ENCODE peak calls at places on chromosomes 5 and 9, in six cellular contexts. M, K, Z, B, I and D are unnamed samples.

GRCh38 chr5:52838306-52839015 is 50.7 kb downstream of the ITGA1 start:
- DNase-seq in M (no peak), K (no peak), Z (no peak), B (no peak), I (peak; percentile 76), D (no peak)

GRCh38 chr5:132013006-132013689 is 1.7 kb upstream of the ACSL6 start:
- DNase-seq in M (peak; percentile 65), K (no peak), Z (peak; percentile 17), B (no peak), I (no peak), D (no peak)

GRCh38 chr5:17180330-17180843 is 37.0 kb upstream of the BASP1 start:
- DNase-seq in M (no peak), K (no peak), Z (no peak), B (no peak), I (no peak), D (no peak)

GRCh38 chr5:147743686-147744332 is 38.7 kb downstream of the JAKMIP2 start:
- DNase-seq in M (no peak), K (no peak), Z (no peak), B (no peak), I (no peak), D (no peak)

GRCh38 chr9:114227288-114228033 is 72.1 kb downstream of the COL27A1 start:
- DNase-seq in M (no peak), K (no peak), Z (no peak), B (no peak), I (no peak), D (no peak)

GRCh38 chr5:31983851-31984250 is 190.3 kb downstream of the GOLPH3 start:
- DNase-seq in M (no peak), K (no peak), Z (no peak), B (no peak), I (no peak), D (no peak)

GRCh38 chr5:140925806-140926205 is 293 bp upstream of the PCDHAC1 start:
- DNase-seq in M (no peak), K (no peak), Z (no peak), B (no peak), I (no peak), D (no peak)

GRCh38 chr9:107577140-107577776 is 87.7 kb upstream of the KLF4 start:
- DNase-seq in M (no peak), K (no peak), Z (no peak), B (no peak), I (no peak), D (no peak)

GRCh38 chr9:77588319-77588937 is 59.7 kb downstream of the GNA14 start:
- DNase-seq in M (no peak), K (peak; percentile 51), Z (no peak), B (no peak), I (peak; percentile 89), D (no peak)

GRCh38 chr9:14690986-14691730 is 2.1 kb downstream of the ZDHHC21 start:
- DNase-seq in M (no peak), K (no peak), Z (no peak), B (no peak), I (no peak), D (no peak)

GRCh38 chr5:43203373-43203772 is 11.3 kb downstream of the NIM1K start:
- DNase-seq in M (no peak), K (no peak), Z (no peak), B (no peak), I (peak; percentile 31), D (no peak)

GRCh38 chr5:132812949-132813598 is at the start of gene SOWAHA:
- DNase-seq in M (no peak), K (no peak), Z (no peak), B (no peak), I (no peak), D (peak; percentile 63)

GRCh38 chr5:122101636-122102285 is 23.7 kb upstream of the LOX start:
- DNase-seq in M (no peak), K (no peak), Z (no peak), B (peak; percentile 42), I (peak; percentile 79), D (no peak)

GRCh38 chr9:93296889-93297480 is 113.0 kb downstream of the WNK2 start:
- DNase-seq in M (no peak), K (no peak), Z (no peak), B (no peak), I (no peak), D (no peak)

GRCh38 chr9:93297659-93298497 is 113.9 kb downstream of the WNK2 start:
- DNase-seq in M (no peak), K (no peak), Z (no peak), B (no peak), I (no peak), D (no peak)

GRCh38 chr9:93300175-93300572 is 116.2 kb downstream of the WNK2 start:
- DNase-seq in M (no peak), K (no peak), Z (no peak), B (no peak), I (no peak), D (peak; percentile 52)

GRCh38 chr9:93299418-93300174 is 115.7 kb downstream of the WNK2 start:
- DNase-seq in M (no peak), K (no peak), Z (no peak), B (no peak), I (no peak), D (no peak)

GRCh38 chr9:93298498-93299417 is 114.8 kb downstream of the WNK2 start:
- DNase-seq in M (no peak), K (no peak), Z (no peak), B (no peak), I (no peak), D (no peak)
- TF ChIP-seq CTCF in M (no peak), K (no peak), Z (no peak), B (no peak), I (no peak), D (no peak)

GRCh38 chr9:34349324-34349723 is 20.0 kb downstream of the NUDT2 start:
- DNase-seq in M (no peak), K (no peak), Z (no peak), B (no peak), I (no peak), D (no peak)

GRCh38 chr9:34343090-34343489 is 13.7 kb downstream of the NUDT2 start:
- DNase-seq in M (peak; percentile 90), K (no peak), Z (no peak), B (no peak), I (no peak), D (peak; percentile 92)

GRCh38 chr9:34343605-34344004 is 14.2 kb downstream of the NUDT2 start:
- DNase-seq in M (peak; percentile 64), K (no peak), Z (no peak), B (no peak), I (no peak), D (no peak)

GRCh38 chr9:34347800-34348158 is 18.4 kb downstream of the NUDT2 start:
- DNase-seq in M (no peak), K (no peak), Z (no peak), B (no peak), I (no peak), D (no peak)

GRCh38 chr9:34346873-34347799 is 17.8 kb downstream of the NUDT2 start:
- DNase-seq in M (no peak), K (no peak), Z (no peak), B (no peak), I (no peak), D (no peak)
- H3K4me3 ChIP-seq in M (no peak overlapping the region), K (no peak overlapping the region), Z (no peak overlapping the region), B (no peak overlapping the region), I (no peak overlapping the region), D (no peak overlapping the region)

GRCh38 chr5:169067641-169068316 is 233.2 kb downstream of the SLIT3 start:
- DNase-seq in M (no peak), K (no peak), Z (no peak), B (no peak), I (no peak), D (no peak)

GRCh38 chr5:169064093-169064492 is 236.8 kb downstream of the SLIT3 start:
- DNase-seq in M (no peak), K (no peak), Z (peak; percentile 51), B (no peak), I (no peak), D (peak; percentile 78)

GRCh38 chr5:169065400-169065799 is 235.5 kb downstream of the SLIT3 start:
- DNase-seq in M (no peak), K (no peak), Z (no peak), B (no peak), I (no peak), D (no peak)

GRCh38 chr5:169063269-169063919 is 237.5 kb downstream of the SLIT3 start:
- DNase-seq in M (no peak), K (no peak), Z (no peak), B (no peak), I (no peak), D (no peak)
- TF ChIP-seq CTCF in M (no peak), K (no peak), Z (no peak), B (no peak), I (no peak), D (no peak)

GRCh38 chr5:37736397-37736796 is 103.4 kb downstream of the GDNF start:
- DNase-seq in M (no peak), K (no peak), Z (no peak), B (no peak), I (no peak), D (no peak)
- H3K4me3 ChIP-seq in M (no peak overlapping the region), K (no peak overlapping the region), Z (no peak overlapping the region), B (no peak overlapping the region), I (no peak overlapping the region), D (no peak overlapping the region)

DNA sequence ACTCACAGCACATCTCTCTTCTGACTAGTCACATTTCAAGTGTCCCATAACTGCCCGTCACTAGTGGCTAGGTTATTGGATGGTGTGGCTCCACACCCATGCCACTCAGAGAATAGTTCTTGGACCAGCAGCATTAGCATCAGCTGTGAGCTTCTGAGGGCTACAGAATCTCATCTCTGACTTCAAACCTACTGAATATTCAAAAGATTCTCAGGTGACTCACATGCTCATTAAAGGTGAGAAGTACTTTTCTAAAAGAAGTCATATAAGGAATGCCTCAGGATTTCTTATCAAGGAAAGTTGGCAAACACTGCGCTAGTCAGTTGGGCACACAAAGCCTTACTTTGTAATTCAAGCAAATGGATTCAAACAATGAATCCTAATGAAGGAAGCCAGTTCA is 305.0 kb upstream of the CDH12 start:
- DNase-seq in M (no peak), K (no peak), Z (no peak), B (no peak), I (no peak), D (no peak)
- TF ChIP-seq CTCF in M (no peak), K (no peak), Z (no peak), B (no peak), I (no peak), D (no peak)

GRCh38 chr9:88530051-88530450 is 4.9 kb upstream of the NXNL2 start:
- DNase-seq in M (no peak), K (no peak), Z (no peak), B (no peak), I (peak; percentile 78), D (no peak)

GRCh38 chr9:88529496-88529895 is 5.5 kb upstream of the NXNL2 start:
- DNase-seq in M (no peak), K (no peak), Z (no peak), B (no peak), I (no peak), D (no peak)

GRCh38 chr9:88532320-88532719 is 2.7 kb upstream of the NXNL2 start:
- DNase-seq in M (no peak), K (no peak), Z (peak; percentile 43), B (no peak), I (peak; percentile 46), D (no peak)

GRCh38 chr9:88533951-88534455 is 975 bp upstream of the NXNL2 start:
- DNase-seq in M (no peak), K (no peak), Z (peak; percentile 33), B (no peak), I (peak; percentile 57), D (no peak)

DNA sequence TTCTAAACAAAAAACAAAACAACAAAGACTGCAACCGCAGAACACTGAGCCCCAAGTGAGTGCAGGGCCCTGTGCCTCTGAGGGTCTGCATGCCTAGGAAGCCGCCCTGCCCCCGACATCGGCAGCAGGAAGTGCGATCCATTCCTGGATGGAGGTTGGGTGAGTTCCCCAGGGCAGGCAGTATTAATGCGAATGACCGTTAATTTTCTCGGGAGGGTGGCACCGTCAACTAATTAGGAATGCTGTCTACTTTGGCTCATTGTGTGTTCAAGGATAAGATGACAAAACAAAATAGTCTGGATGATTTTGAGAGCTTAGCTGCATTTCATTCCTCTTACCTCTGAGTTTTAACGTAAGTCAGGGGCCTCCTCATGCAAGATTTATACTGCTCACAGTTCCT is 3.1 kb upstream of the NXNL2 start:
- DNase-seq in M (no peak), K (no peak), Z (no peak), B (no peak), I (no peak), D (no peak)
- H3K4me3 ChIP-seq in M (no peak overlapping the region), K (peak overlapping the region; percentile 10), Z (no peak overlapping the region), B (no peak overlapping the region), I (peak overlapping the region; percentile 16), D (no peak overlapping the region)